ENCODE peak calls at places on chromosomes 3 and 15, in eight cellular contexts. E is thoracic aorta, L is OCI-LY7, X is GM18507, G is T follicular helper cell, Y is nephron progenitor cell, V is hypothalamus, O is substantia nigra. C is an unnamed sample.

GRCh38 chr3:99128740-99129505 is 227.4 kb upstream of the DCBLD2 start:
- DNase-seq in L (no peak), G (no peak), Y (no peak), V (no peak), O (no peak), X (no peak), E (peak; percentile 11), C (peak; percentile 81)

GRCh38 chr15:85168642-85169173 is 187.1 kb downstream of the PDE8A start:
- DNase-seq in O (no peak), G (peak; percentile 29), X (no peak), L (peak; percentile 47), Y (peak; percentile 40), V (no peak), E (no peak), C (no peak)

GRCh38 chr3:71010731-71011455 is 572.6 kb downstream of the FOXP1 start:
- DNase-seq in Y (no peak), E (no peak), O (no peak), V (no peak), L (peak; percentile 55), G (peak; percentile 15), X (no peak), C (no peak)

GRCh38 chr3:184361532-184361931 is at the start of the genes CLCN2 and POLR2H:
- DNase-seq in V (peak; percentile 67), X (no peak), E (no peak), L (peak; percentile 75), O (peak; percentile 65), G (no peak), Y (peak; percentile 81), C (no peak)

GRCh38 chr3:197456271-197457091 is 99.3 kb downstream of the BDH1 start:
- DNase-seq in Y (peak; percentile 86), G (peak; percentile 8), X (peak; percentile 70), E (peak; percentile 37), L (no peak), V (no peak), O (no peak), C (peak; percentile 94)

GRCh38 chr3:27535809-27536392 is 51.7 kb upstream of the SLC4A7 start:
- DNase-seq in G (no peak), V (no peak), L (no peak), E (no peak), O (no peak), X (no peak), Y (no peak), C (no peak)

GRCh38 chr3:99950921-99951320 is 133.3 kb downstream of the CMSS1 start:
- DNase-seq in E (no peak), Y (no peak), V (no peak), X (no peak), G (no peak), L (no peak), O (no peak), C (no peak)

GRCh38 chr15:74514039-74514438 is 27.0 kb upstream of the ARID3B start:
- DNase-seq in G (no peak), L (no peak), V (no peak), Y (no peak), O (no peak), E (no peak), X (no peak), C (no peak)

GRCh38 chr15:65868546-65869126 is 655 bp upstream of the RAB11A start:
- DNase-seq in G (no peak), L (no peak), E (no peak), X (no peak), O (no peak), Y (no peak), V (no peak), C (no peak)

GRCh38 chr3:158749977-158750376 is 17.7 kb upstream of the RARRES1 start:
- DNase-seq in E (no peak), G (no peak), L (no peak), O (no peak), V (no peak), X (no peak), Y (no peak), C (no peak)

C was measured in ascending aorta.